ENCODE peak calls at places on chromosomes 7 and 10, in six cellular contexts. V is lower lobe of right lung, G is psoas muscle, C is AG04450, S is bronchial epithelial cell, I is fibroblast of mammary gland. D is an unnamed sample.
A peak's percentile ranks its signal among the peaks of the same experiment; 100 is the strongest.

GRCh38 chr10:78377362-78377761 is 343.7 kb downstream of the RPS24 start:
- DNase-seq in I (no peak), S (no peak), V (no peak), C (no peak), G (no peak), D (no peak)

GRCh38 chr10:31961264-31961663 is 32.6 kb upstream of the ARHGAP12 start:
- DNase-seq in C (no peak), S (no peak), G (no peak), I (no peak), V (no peak), D (no peak)

GRCh38 chr10:7475046-7475860 is 64.4 kb upstream of the SFMBT2 start:
- DNase-seq in G (peak; percentile 29), I (no peak), V (no peak), S (no peak), C (no peak), D (peak; percentile 1)

GRCh38 chr7:76424413-76425111 is at the start of gene ZP3:
- DNase-seq in S (peak; percentile 15), G (no peak), I (no peak), C (no peak), V (no peak), D (no peak)

GRCh38 chr7:77349141-77349540 is 67.0 kb downstream of the GSAP start:
- DNase-seq in S (no peak), I (no peak), C (no peak), V (no peak), G (no peak), D (no peak)

GRCh38 chr7:138000081-138000701 is 1.7 kb downstream of the CREB3L2 start:
- DNase-seq in C (peak; percentile 92), G (peak; percentile 47), V (no peak), I (peak; percentile 98), S (peak; percentile 32), D (peak; percentile 97)

GRCh38 chr7:44114586-44115310 is 8.6 kb downstream of the POLD2 start:
- DNase-seq in C (no peak), V (no peak), G (peak; percentile 66), I (no peak), S (no peak), D (peak; percentile 28)

GRCh38 chr7:41187322-41187721 is 515.6 kb downstream of the INHBA start:
- DNase-seq in S (peak; percentile 83), C (no peak), G (no peak), I (no peak), V (no peak), D (no peak)

GRCh38 chr7:94067047-94067446 is 62.9 kb upstream of the BET1 start:
- DNase-seq in V (no peak), G (no peak), I (no peak), C (no peak), S (peak; percentile 96), D (no peak)

GRCh38 chr10:27536437-27536836 is 32.3 kb downstream of the RAB18 start:
- DNase-seq in C (no peak), I (no peak), V (no peak), S (no peak), G (no peak), D (no peak)

GRCh38 chr7:155807805-155808550 is 4.3 kb downstream of the SHH start:
- DNase-seq in C (no peak), S (no peak), G (no peak), I (no peak), V (no peak), D (no peak)

GRCh38 chr7:5424689-5425506 is 1.3 kb upstream of the TNRC18 start:
- DNase-seq in I (peak; percentile 47), S (no peak), G (peak; percentile 69), C (no peak), V (peak; percentile 72), D (peak; percentile 57)

GRCh38 chr7:37694208-37695080 is 10.9 kb downstream of the GPR141 start:
- DNase-seq in C (no peak), S (peak; percentile 91), I (no peak), V (peak; percentile 58), G (no peak), D (no peak)

GRCh38 chr10:82982110-82982608 is 1107.2 kb downstream of the NRG3 start:
- DNase-seq in C (peak; percentile 67), G (no peak), V (no peak), I (peak; percentile 91), S (peak; percentile 56), D (peak; percentile 93)

GRCh38 chr10:133327651-133328357 is 8.9 kb downstream of the CALY start:
- DNase-seq in G (no peak), C (no peak), I (peak; percentile 16), S (no peak), V (no peak), D (no peak)

GRCh38 chr7:140610204-140611165 is 30.1 kb downstream of the DENND2A start:
- DNase-seq in G (no peak), C (no peak), V (no peak), S (no peak), I (no peak), D (no peak)

GRCh38 chr7:78139335-78139734 is 340.8 kb downstream of the PHTF2 start:
- DNase-seq in I (peak; percentile 94), C (no peak), S (no peak), V (no peak), G (no peak), D (peak; percentile 82)

GRCh38 chr7:107703219-107703618 is 40.7 kb upstream of the CBLL1 start:
- DNase-seq in V (no peak), S (no peak), I (no peak), G (no peak), C (no peak), D (no peak)

GRCh38 chr10:92740762-92741161 is 51.0 kb downstream of the HHEX start:
- DNase-seq in I (no peak), S (peak; percentile 27), V (no peak), G (no peak), C (no peak), D (peak; percentile 24)

GRCh38 chr10:34124522-34125035 is 690.5 kb downstream of the PARD3 start:
- DNase-seq in G (peak; percentile 21), V (no peak), I (peak; percentile 73), C (no peak), S (peak; percentile 72), D (peak; percentile 76)

GRCh38 chr10:78566216-78567135 is 502.3 kb upstream of the ZMIZ1 start:
- DNase-seq in S (no peak), V (no peak), I (no peak), C (no peak), G (no peak), D (no peak)

GRCh38 chr10:63083904-63084689 is 49.0 kb upstream of the NRBF2 start:
- DNase-seq in S (peak; percentile 70), G (peak; percentile 58), C (peak; percentile 61), V (no peak), I (peak; percentile 87), D (peak; percentile 84)

GRCh38 chr10:7956508-7956907 is 98.0 kb upstream of the GATA3 start:
- DNase-seq in C (peak; percentile 45), S (peak; percentile 74), G (no peak), I (peak; percentile 81), V (no peak), D (peak; percentile 60)

GRCh38 chr10:970311-971149 is 17.7 kb upstream of the GTPBP4 start:
- DNase-seq in V (no peak), I (peak; percentile 26), G (peak; percentile 40), S (no peak), C (no peak), D (peak; percentile 69)

GRCh38 chr7:2140216-2140870 is 92.4 kb downstream of the MAD1L1 start:
- DNase-seq in V (no peak), C (no peak), S (no peak), G (no peak), I (no peak), D (no peak)

GRCh38 chr10:48242160-48242904 is 32.2 kb downstream of the FRMPD2 start:
- DNase-seq in V (no peak), C (no peak), S (no peak), I (no peak), G (no peak), D (no peak)

GRCh38 chr10:86203162-86203905 is 163.3 kb downstream of the GRID1 start:
- DNase-seq in C (no peak), I (no peak), G (no peak), V (no peak), S (no peak), D (peak; percentile 2)

GRCh38 chr7:50769160-50769484 is 13.6 kb downstream of the GRB10 start:
- DNase-seq in V (no peak), I (no peak), C (no peak), S (no peak), G (no peak), D (no peak)

GRCh38 chr7:95772771-95773581 is 622 bp downstream of the DYNC1I1 start:
- DNase-seq in S (peak; percentile 17), C (no peak), V (peak; percentile 42), I (peak; percentile 58), G (peak; percentile 30), D (peak; percentile 20)
- H3K4me3 ChIP-seq in S (peak overlapping the region; percentile 44), C (peak overlapping the region; percentile 50), V (peak overlapping the region; percentile 70), I (peak overlapping the region; percentile 58), G (peak overlapping the region; percentile 82), D (peak overlapping the region; percentile 48)

DNA sequence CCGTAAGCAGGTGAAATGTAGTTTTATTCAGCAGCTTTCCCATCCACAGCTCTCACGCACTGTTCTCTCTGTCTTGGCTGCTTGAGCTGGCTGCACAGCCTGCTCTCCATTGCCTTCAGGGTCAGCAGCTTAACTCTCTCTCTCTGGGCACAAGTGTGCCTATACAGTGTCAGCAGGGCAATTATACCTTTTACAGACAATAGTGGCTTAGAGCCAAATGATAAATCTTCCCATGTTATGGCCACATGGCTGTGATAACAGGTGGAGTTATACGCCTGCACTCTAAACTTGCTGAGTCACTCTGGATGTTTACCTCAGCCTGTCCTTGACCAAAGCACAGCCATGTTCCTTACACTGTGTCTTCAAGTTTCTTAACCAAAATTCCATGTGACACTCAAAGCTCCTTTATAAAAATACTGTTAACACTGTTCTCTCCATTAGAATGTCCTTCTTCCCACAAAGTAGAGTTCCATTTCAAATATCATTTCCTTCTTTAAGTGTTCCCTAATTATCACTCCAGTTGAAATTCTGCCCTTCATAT is 6.1 kb downstream of the RNF133 start:
- DNase-seq in S (no peak), G (no peak), C (no peak), I (no peak), V (no peak), D (no peak)
- TF ChIP-seq CTCF in S (no peak), G (no peak), C (no peak), I (no peak), V (no peak), D (no peak)

GRCh38 chr7:24653316-24654085 is 80.2 kb downstream of the PALS2 start:
- DNase-seq in G (no peak), I (no peak), C (no peak), V (no peak), S (peak; percentile 17), D (no peak)
- H3K4me3 ChIP-seq in G (peak overlapping the region; percentile 31), I (no peak overlapping the region), C (no peak overlapping the region), V (peak overlapping the region; percentile 18), S (no peak overlapping the region), D (peak overlapping the region; percentile 17)

GRCh38 chr7:157405914-157406810 is 69.4 kb downstream of the DNAJB6 start:
- DNase-seq in S (no peak), I (no peak), V (no peak), G (peak; percentile 52), C (no peak), D (peak; percentile 66)
- TF ChIP-seq CTCF in S (peak; percentile 4), I (no peak), V (no peak), G (peak; percentile 39), C (no peak), D (peak; percentile 17)